ENCODE peak calls at places on chromosomes 11 and 22, in six cellular contexts. Y is endothelial cell, D is lower leg skin, K is left ventricle myocardium inferior, I is HFFc6, E is AG04450. Z is an unnamed sample.

GRCh38 chr11:126790550-126790981 is 210.0 kb downstream of the KIRREL3 start:
- DNase-seq in K (no peak), Y (no peak), I (peak; percentile 93), E (peak; percentile 88), D (no peak), Z (no peak)

GRCh38 chr11:121352301-121352891 is 59.8 kb downstream of the SC5D start:
- DNase-seq in I (no peak), Y (no peak), D (no peak), K (no peak), E (no peak), Z (no peak)

GRCh38 chr22:40120783-40121182 is 56.9 kb upstream of the TNRC6B start:
- DNase-seq in E (no peak), I (no peak), Y (no peak), K (no peak), D (no peak), Z (no peak)

GRCh38 chr11:8810331-8811301 is 100.4 kb upstream of the AKIP1 start:
- DNase-seq in E (peak; percentile 61), K (peak; percentile 81), D (peak; percentile 54), Y (peak; percentile 54), I (peak; percentile 83), Z (peak; percentile 64)

GRCh38 chr11:130323452-130324448 is 9.0 kb upstream of the ZBTB44 start:
- DNase-seq in K (no peak), E (no peak), Y (no peak), I (no peak), D (no peak), Z (no peak)

GRCh38 chr11:133993921-133994320 is 37.2 kb upstream of the IGSF9B start:
- DNase-seq in K (no peak), Y (no peak), E (no peak), D (no peak), I (no peak), Z (no peak)

GRCh38 chr22:50296658-50297490 is 10.6 kb downstream of the PLXNB2 start:
- DNase-seq in E (no peak), I (no peak), D (no peak), Y (no peak), K (peak; percentile 50), Z (no peak)

GRCh38 chr11:68050371-68050841 is 11.6 kb downstream of the TCIRG1 start:
- DNase-seq in I (no peak), Y (no peak), D (no peak), E (no peak), K (no peak), Z (no peak)

GRCh38 chr11:70063555-70063954 is 14.6 kb upstream of the ANO1 start:
- DNase-seq in D (peak; percentile 14), K (no peak), E (no peak), I (no peak), Y (no peak), Z (no peak)

GRCh38 chr11:66619080-66619554 is 2.7 kb downstream of the RBM14 start:
- DNase-seq in K (no peak), I (peak; percentile 75), Y (no peak), E (no peak), D (no peak), Z (no peak)

GRCh38 chr11:65625628-65626342 is 10.2 kb downstream of the PCNX3 start:
- DNase-seq in I (no peak), E (no peak), K (peak; percentile 70), Y (peak; percentile 61), D (no peak), Z (peak; percentile 61)

GRCh38 chr11:45922425-45923082 is at the start of gene LARGE2:
- DNase-seq in K (peak; percentile 8), I (no peak), D (no peak), Y (no peak), E (no peak), Z (no peak)

GRCh38 chr11:108705061-108705460 is 40.2 kb downstream of the DDX10 start:
- DNase-seq in K (no peak), D (no peak), Y (no peak), E (no peak), I (no peak), Z (no peak)

GRCh38 chr11:63613517-63614135 is 607 bp downstream of the PLAAT3 start:
- DNase-seq in D (no peak), E (no peak), Y (peak; percentile 17), K (peak; percentile 49), I (no peak), Z (peak; percentile 75)

GRCh38 chr11:115497303-115497702 is 6.9 kb downstream of the CADM1 start:
- DNase-seq in I (no peak), K (no peak), E (no peak), Y (no peak), D (no peak), Z (no peak)

GRCh38 chr11:62438641-62439040 is 19.8 kb downstream of the SCGB1A1 start:
- DNase-seq in E (no peak), Y (no peak), I (no peak), D (no peak), K (no peak), Z (no peak)

GRCh38 chr11:67357831-67358555 is 4.6 kb upstream of the POLD4 start:
- DNase-seq in D (no peak), Y (no peak), I (peak; percentile 50), K (no peak), E (no peak), Z (no peak)

GRCh38 chr11:64639885-64640284 is 48.9 kb downstream of the SLC22A12 start:
- DNase-seq in K (no peak), Y (no peak), D (no peak), I (no peak), E (no peak), Z (no peak)

GRCh38 chr11:119779195-119780071 is 50.4 kb upstream of the NECTIN1 start:
- DNase-seq in Y (no peak), K (peak; percentile 67), I (no peak), D (no peak), E (no peak), Z (no peak)

GRCh38 chr22:24695958-24696511 is 78.5 kb downstream of the PIWIL3 start:
- DNase-seq in K (peak; percentile 46), D (no peak), Y (no peak), E (peak; percentile 8), I (no peak), Z (no peak)

GRCh38 chr11:72227316-72228228 is 3.0 kb downstream of the INPPL1 start:
- DNase-seq in I (no peak), E (no peak), D (no peak), Y (no peak), K (no peak), Z (no peak)

GRCh38 chr11:72228844-72229231 is 4.3 kb downstream of the INPPL1 start:
- DNase-seq in I (no peak), K (no peak), Y (no peak), D (no peak), E (no peak), Z (no peak)

GRCh38 chr11:72229336-72229924 is 4.9 kb downstream of the INPPL1 start:
- DNase-seq in I (no peak), K (no peak), Y (no peak), E (no peak), D (peak; percentile 9), Z (no peak)

GRCh38 chr11:72226701-72227100 is 2.1 kb downstream of the INPPL1 start:
- DNase-seq in E (no peak), I (no peak), K (no peak), Y (no peak), D (no peak), Z (no peak)

DNA sequence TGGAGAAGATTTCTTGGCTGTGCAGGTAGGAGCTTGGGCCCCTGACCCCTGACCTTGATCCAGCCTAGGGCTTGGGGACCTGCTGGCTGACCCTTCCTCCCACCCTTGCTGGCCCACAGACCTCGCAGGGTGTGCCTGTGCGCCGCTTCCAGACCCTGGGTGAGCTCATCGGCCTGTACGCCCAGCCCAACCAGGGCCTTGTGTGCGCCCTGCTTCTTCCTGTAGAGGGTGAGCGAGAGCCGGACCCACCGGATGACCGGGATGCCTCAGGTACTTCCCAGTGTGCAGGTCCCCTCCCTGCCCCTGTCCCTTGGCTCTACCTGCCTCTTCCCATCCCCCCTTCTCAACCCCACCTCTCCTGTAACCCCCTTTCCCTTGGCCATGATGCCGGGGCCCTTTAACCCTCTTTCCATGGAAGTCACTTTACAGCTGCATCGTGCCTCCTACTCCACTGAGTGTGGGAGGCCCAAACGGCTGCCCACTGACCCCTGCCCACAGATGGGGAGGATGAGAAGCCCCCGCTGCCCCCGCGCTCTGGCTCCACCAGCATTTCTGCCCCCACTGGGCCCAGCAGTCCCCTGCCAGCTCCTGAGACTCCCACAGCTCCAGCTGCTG is 3.8 kb downstream of the INPPL1 start:
- DNase-seq in D (no peak), K (no peak), E (no peak), Y (no peak), I (no peak), Z (peak; percentile 43)
- TF ChIP-seq CTCF in D (no peak), K (peak; percentile 23), E (no peak), Y (no peak), I (no peak), Z (no peak)

DNA sequence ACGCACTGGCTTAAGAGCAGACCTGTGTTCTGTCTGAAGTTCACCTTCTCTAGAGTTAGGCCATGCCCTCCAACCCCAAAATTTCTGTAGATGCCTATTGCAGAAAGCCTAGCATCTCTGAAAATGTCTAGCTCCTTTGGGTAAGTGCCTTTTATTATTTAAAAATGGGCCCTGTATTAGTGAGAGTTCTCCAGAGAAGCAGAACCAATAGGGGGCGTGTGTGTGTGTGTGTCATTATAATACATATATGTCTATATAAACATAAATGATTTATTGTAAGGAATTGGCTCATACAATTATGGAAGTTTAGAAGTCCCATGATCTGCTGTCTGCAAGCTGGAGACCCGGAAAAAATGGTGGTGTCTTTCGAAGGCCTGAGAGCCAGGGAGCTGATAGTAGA is 144.7 kb downstream of the TTC17 start:
- DNase-seq in E (no peak), Y (no peak), D (no peak), I (no peak), K (no peak), Z (no peak)
- TF ChIP-seq CTCF in E (peak; percentile 21), Y (no peak), D (no peak), I (peak; percentile 63), K (no peak), Z (no peak)

DNA sequence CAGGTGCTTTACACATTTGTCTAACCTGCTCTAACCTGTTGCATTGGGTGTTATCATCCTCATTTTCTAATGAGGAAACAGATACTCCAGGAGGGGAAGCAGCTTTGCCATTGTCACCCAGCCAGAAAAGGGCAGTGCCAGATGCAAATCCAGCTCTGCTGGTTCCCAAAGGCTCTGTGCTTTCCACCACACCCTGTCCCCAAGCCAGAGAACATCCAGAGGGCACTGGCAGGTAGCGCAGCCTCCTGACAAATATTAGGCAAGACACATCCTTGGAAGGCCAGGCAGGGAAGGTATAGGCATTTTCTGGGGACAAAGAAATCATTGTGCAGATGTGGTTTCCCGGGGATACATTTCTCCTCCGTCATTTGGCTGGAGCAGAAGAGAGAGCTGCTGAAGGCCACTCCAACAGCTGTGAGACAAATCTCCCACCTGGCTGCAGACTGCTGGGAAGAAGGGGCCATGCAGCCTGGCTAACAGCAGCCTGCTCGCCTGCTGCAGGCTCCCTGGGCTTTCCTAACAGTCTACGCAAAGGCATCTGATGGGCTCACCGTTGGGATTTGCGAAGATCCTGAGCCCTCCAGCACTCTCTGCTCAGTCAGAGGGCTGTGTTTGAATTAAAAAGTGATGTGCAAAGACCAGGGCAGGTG is 93.9 kb upstream of the PITPNB start:
- DNase-seq in E (no peak), D (peak; percentile 70), Y (no peak), I (no peak), K (peak; percentile 0), Z (no peak)
- TF ChIP-seq CTCF in E (no peak), D (no peak), Y (no peak), I (no peak), K (no peak), Z (no peak)

DNA sequence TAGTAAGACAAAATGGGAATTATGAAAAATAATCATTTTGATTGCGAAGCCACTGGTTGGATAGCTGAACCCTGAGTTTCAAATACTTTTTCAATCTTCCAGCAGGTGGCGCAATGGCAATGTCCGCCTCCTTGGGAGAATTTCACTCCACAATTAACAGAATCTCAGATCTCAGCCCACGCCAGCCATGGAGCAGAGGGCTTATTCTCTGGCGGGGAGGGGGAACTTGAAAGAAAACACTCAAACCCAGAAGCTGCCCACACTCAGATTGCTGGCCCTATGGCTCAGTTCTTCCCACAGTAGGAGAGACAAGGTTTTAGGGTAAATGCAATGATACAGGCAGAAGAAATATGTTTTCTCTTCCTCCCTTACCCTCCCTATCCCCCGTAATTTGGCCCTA is 38.7 kb upstream of the RCN1 start:
- DNase-seq in K (no peak), D (peak; percentile 45), E (peak; percentile 15), I (peak; percentile 46), Y (peak; percentile 67), Z (peak; percentile 69)
- TF ChIP-seq CTCF in K (peak; percentile 86), D (no peak), E (peak; percentile 73), I (peak; percentile 96), Y (peak; percentile 87), Z (peak; percentile 92)

Z was measured in glutamatergic neuron.